ENCODE peak calls at places on chromosome 4, in seven cellular contexts. One of them, this sample, is unnamed.
A peak's percentile ranks its signal among the peaks of the same experiment; 100 is the strongest.

GRCh38 chr4:105191621-105192210 is 45.0 kb downstream of the TET2 start:
- DNase-seq in right cardiac atrium: no peak
- DNase-seq in SJSA1: no peak
- DNase-seq in AG08396: no peak
- DNase-seq in endothelial cell of umbilical vein: peak; percentile 67
- DNase-seq in M059J: peak; percentile 35
- DNase-seq in hepatic stellate cell: no peak
- DNase-seq in this sample: no peak

GRCh38 chr4:74054483-74055032 is 16.1 kb upstream of the CXCL3 start:
- DNase-seq in right cardiac atrium: no peak
- DNase-seq in SJSA1: no peak
- DNase-seq in AG08396: no peak
- DNase-seq in endothelial cell of umbilical vein: no peak
- DNase-seq in M059J: no peak
- DNase-seq in hepatic stellate cell: no peak
- DNase-seq in this sample: no peak

GRCh38 chr4:84482564-84483563 is 16.2 kb downstream of the NKX6-1 start:
- DNase-seq in right cardiac atrium: no peak
- DNase-seq in SJSA1: no peak
- DNase-seq in AG08396: no peak
- DNase-seq in endothelial cell of umbilical vein: no peak
- DNase-seq in M059J: no peak
- DNase-seq in hepatic stellate cell: no peak
- DNase-seq in this sample: no peak

GRCh38 chr4:152014280-152014679 is 253.5 kb upstream of the GATB start:
- DNase-seq in right cardiac atrium: no peak
- DNase-seq in SJSA1: no peak
- DNase-seq in AG08396: no peak
- DNase-seq in endothelial cell of umbilical vein: no peak
- DNase-seq in M059J: no peak
- DNase-seq in hepatic stellate cell: no peak
- DNase-seq in this sample: no peak

GRCh38 chr4:98468744-98469143 is 189.7 kb downstream of the TSPAN5 start:
- DNase-seq in right cardiac atrium: peak; percentile 43
- DNase-seq in SJSA1: peak; percentile 70
- DNase-seq in AG08396: peak; percentile 34
- DNase-seq in endothelial cell of umbilical vein: peak; percentile 84
- DNase-seq in M059J: peak; percentile 67
- DNase-seq in hepatic stellate cell: no peak
- DNase-seq in this sample: no peak

GRCh38 chr4:94462572-94462971 is 10.8 kb downstream of the PDLIM5 start:
- DNase-seq in right cardiac atrium: no peak
- DNase-seq in SJSA1: no peak
- DNase-seq in AG08396: no peak
- DNase-seq in endothelial cell of umbilical vein: no peak
- DNase-seq in M059J: no peak
- DNase-seq in hepatic stellate cell: no peak
- DNase-seq in this sample: no peak

GRCh38 chr4:152115794-152116193 is 355.0 kb upstream of the GATB start:
- DNase-seq in right cardiac atrium: no peak
- DNase-seq in SJSA1: no peak
- DNase-seq in AG08396: no peak
- DNase-seq in endothelial cell of umbilical vein: peak; percentile 19
- DNase-seq in M059J: no peak
- DNase-seq in hepatic stellate cell: no peak
- DNase-seq in this sample: no peak

GRCh38 chr4:15232725-15233597 is 194.9 kb upstream of the C1QTNF7 start:
- DNase-seq in right cardiac atrium: no peak
- DNase-seq in SJSA1: peak; percentile 51
- DNase-seq in AG08396: peak; percentile 42
- DNase-seq in endothelial cell of umbilical vein: peak; percentile 28
- DNase-seq in M059J: peak; percentile 75
- DNase-seq in hepatic stellate cell: peak; percentile 54
- DNase-seq in this sample: peak; percentile 57

GRCh38 chr4:70903282-70903603 is 1.1 kb downstream of the MOB1B start:
- DNase-seq in right cardiac atrium: no peak
- DNase-seq in SJSA1: no peak
- DNase-seq in AG08396: no peak
- DNase-seq in endothelial cell of umbilical vein: peak; percentile 63
- DNase-seq in M059J: no peak
- DNase-seq in hepatic stellate cell: no peak
- DNase-seq in this sample: no peak

GRCh38 chr4:140150636-140150885 is 3.4 kb downstream of the MAML3 start:
- DNase-seq in right cardiac atrium: no peak
- DNase-seq in SJSA1: peak; percentile 81
- DNase-seq in AG08396: no peak
- DNase-seq in endothelial cell of umbilical vein: no peak
- DNase-seq in M059J: no peak
- DNase-seq in hepatic stellate cell: no peak
- DNase-seq in this sample: no peak

GRCh38 chr4:40719008-40719623 is 30.6 kb upstream of the NSUN7 start:
- DNase-seq in right cardiac atrium: no peak
- DNase-seq in SJSA1: no peak
- DNase-seq in AG08396: peak; percentile 31
- DNase-seq in endothelial cell of umbilical vein: peak; percentile 26
- DNase-seq in M059J: peak; percentile 74
- DNase-seq in hepatic stellate cell: no peak
- DNase-seq in this sample: peak; percentile 64

GRCh38 chr4:3708103-3708510 is 58.1 kb upstream of the ADRA2C start:
- DNase-seq in right cardiac atrium: peak; percentile 27
- DNase-seq in SJSA1: no peak
- DNase-seq in AG08396: no peak
- DNase-seq in endothelial cell of umbilical vein: no peak
- DNase-seq in M059J: no peak
- DNase-seq in hepatic stellate cell: peak; percentile 92
- DNase-seq in this sample: no peak

GRCh38 chr4:169335331-169335730 is 64.6 kb upstream of the SH3RF1 start:
- DNase-seq in right cardiac atrium: peak; percentile 21
- DNase-seq in SJSA1: no peak
- DNase-seq in AG08396: no peak
- DNase-seq in endothelial cell of umbilical vein: no peak
- DNase-seq in M059J: peak; percentile 64
- DNase-seq in hepatic stellate cell: peak; percentile 54
- DNase-seq in this sample: no peak

GRCh38 chr4:24730256-24731001 is 64.9 kb upstream of the SOD3 start:
- DNase-seq in right cardiac atrium: peak; percentile 89
- DNase-seq in SJSA1: no peak
- DNase-seq in AG08396: peak; percentile 66
- DNase-seq in endothelial cell of umbilical vein: no peak
- DNase-seq in M059J: peak; percentile 71
- DNase-seq in hepatic stellate cell: no peak
- DNase-seq in this sample: no peak

GRCh38 chr4:174120446-174121142 is 162.9 kb downstream of the FBXO8 start:
- DNase-seq in right cardiac atrium: peak; percentile 70
- DNase-seq in SJSA1: peak; percentile 44
- DNase-seq in AG08396: peak; percentile 40
- DNase-seq in endothelial cell of umbilical vein: peak; percentile 65
- DNase-seq in M059J: peak; percentile 62
- DNase-seq in hepatic stellate cell: peak; percentile 50
- DNase-seq in this sample: peak; percentile 43

GRCh38 chr4:8538076-8538702 is 42.0 kb upstream of the GPR78 start:
- DNase-seq in right cardiac atrium: no peak
- DNase-seq in SJSA1: no peak
- DNase-seq in AG08396: no peak
- DNase-seq in endothelial cell of umbilical vein: no peak
- DNase-seq in M059J: no peak
- DNase-seq in hepatic stellate cell: no peak
- DNase-seq in this sample: no peak

GRCh38 chr4:70901607-70901983 is 574 bp upstream of the MOB1B start:
- DNase-seq in right cardiac atrium: no peak
- DNase-seq in SJSA1: no peak
- DNase-seq in AG08396: no peak
- DNase-seq in endothelial cell of umbilical vein: no peak
- DNase-seq in M059J: no peak
- DNase-seq in hepatic stellate cell: no peak
- DNase-seq in this sample: no peak

GRCh38 chr4:152965614-152966013 is 29.5 kb downstream of the FHDC1 start:
- DNase-seq in right cardiac atrium: no peak
- DNase-seq in SJSA1: no peak
- DNase-seq in AG08396: no peak
- DNase-seq in endothelial cell of umbilical vein: no peak
- DNase-seq in M059J: no peak
- DNase-seq in hepatic stellate cell: no peak
- DNase-seq in this sample: no peak

GRCh38 chr4:184628103-184628502 is 21.1 kb downstream of the CASP3 start:
- DNase-seq in right cardiac atrium: no peak
- DNase-seq in SJSA1: no peak
- DNase-seq in AG08396: no peak
- DNase-seq in endothelial cell of umbilical vein: no peak
- DNase-seq in M059J: no peak
- DNase-seq in hepatic stellate cell: no peak
- DNase-seq in this sample: no peak

GRCh38 chr4:109728385-109728784 is 1.5 kb downstream of the PLA2G12A start:
- DNase-seq in right cardiac atrium: no peak
- DNase-seq in SJSA1: no peak
- DNase-seq in AG08396: no peak
- DNase-seq in endothelial cell of umbilical vein: no peak
- DNase-seq in M059J: no peak
- DNase-seq in hepatic stellate cell: no peak
- DNase-seq in this sample: no peak

GRCh38 chr4:7391637-7392437 is 42.9 kb downstream of the PSAPL1 start:
- DNase-seq in right cardiac atrium: no peak
- DNase-seq in SJSA1: no peak
- DNase-seq in AG08396: no peak
- DNase-seq in endothelial cell of umbilical vein: no peak
- DNase-seq in M059J: no peak
- DNase-seq in hepatic stellate cell: no peak
- DNase-seq in this sample: no peak

GRCh38 chr4:151690164-151690856 is 70.5 kb downstream of the GATB start:
- DNase-seq in right cardiac atrium: no peak
- DNase-seq in SJSA1: peak; percentile 55
- DNase-seq in AG08396: peak; percentile 45
- DNase-seq in endothelial cell of umbilical vein: peak; percentile 75
- DNase-seq in M059J: peak; percentile 63
- DNase-seq in hepatic stellate cell: peak; percentile 60
- DNase-seq in this sample: no peak

GRCh38 chr4:14994242-14994641 is 8.0 kb upstream of the CPEB2 start:
- DNase-seq in right cardiac atrium: no peak
- DNase-seq in SJSA1: no peak
- DNase-seq in AG08396: no peak
- DNase-seq in endothelial cell of umbilical vein: no peak
- DNase-seq in M059J: peak; percentile 53
- DNase-seq in hepatic stellate cell: no peak
- DNase-seq in this sample: no peak

GRCh38 chr4:120215350-120215749 is 148.7 kb upstream of the MAD2L1 start:
- DNase-seq in right cardiac atrium: no peak
- DNase-seq in SJSA1: no peak
- DNase-seq in AG08396: no peak
- DNase-seq in endothelial cell of umbilical vein: no peak
- DNase-seq in M059J: no peak
- DNase-seq in hepatic stellate cell: no peak
- DNase-seq in this sample: no peak

This sample was measured in NCI-H1092.